ENCODE peak calls at places on chromosomes 1 and 21, in four cellular contexts. B is SK-N-SH, C is HCT116, A is K562. K is an unnamed sample.

GRCh38 chr1:26274801-26275425 is 5.0 kb upstream of the SH3BGRL3 start:
- DNase-seq in B (no peak), C (no peak), A (peak), K (no peak)

GRCh38 chr1:83998599-83999315 is at the start of gene TTLL7:
- DNase-seq in B (peak), C (no peak), A (peak), K (peak)

GRCh38 chr1:101338714-101339430 is 102.1 kb downstream of the S1PR1 start:
- DNase-seq in B (no peak), C (no peak), A (no peak), K (no peak)

GRCh38 chr1:53062731-53063591 is 948 bp downstream of the PODN start:
- DNase-seq in B (peak), C (no peak), A (no peak), K (peak)

GRCh38 chr1:181676269-181676668 is 193.0 kb downstream of the CACNA1E start:
- DNase-seq in B (peak), C (peak), A (peak), K (peak)

GRCh38 chr1:182301467-182302198 is 90.0 kb downstream of the GLUL start:
- DNase-seq in B (no peak), C (peak), A (peak), K (peak)

GRCh38 chr1:198833706-198834497 is 195.1 kb downstream of the PTPRC start:
- DNase-seq in B (no peak), C (no peak), A (no peak), K (no peak)

GRCh38 chr1:42037586-42037985 is 115.6 kb upstream of the GUCA2B start:
- DNase-seq in B (no peak), C (no peak), A (no peak), K (no peak)

GRCh38 chr21:33293811-33294216 is 27.6 kb downstream of the IL10RB start:
- DNase-seq in B (no peak), C (no peak), A (no peak), K (no peak)

GRCh38 chr1:245197911-245198379 is 43.2 kb downstream of the KIF26B start:
- DNase-seq in B (peak), C (no peak), A (no peak), K (no peak)

GRCh38 chr1:203267912-203268311 is 37.4 kb upstream of the BTG2 start:
- DNase-seq in B (no peak), C (no peak), A (no peak), K (no peak)

GRCh38 chr1:31377361-31377863 is 4.5 kb upstream of the FABP3 start:
- DNase-seq in B (no peak), C (no peak), A (no peak), K (no peak)

GRCh38 chr1:6612641-6613360 is 730 bp upstream of the PHF13 start:
- DNase-seq in B (peak), C (no peak), A (peak), K (peak)

GRCh38 chr1:161092621-161093028 is 3.3 kb upstream of the NECTIN4 start:
- DNase-seq in B (peak), C (no peak), A (no peak), K (no peak)

GRCh38 chr1:186894415-186894814 is 65.7 kb downstream of the PLA2G4A start:
- DNase-seq in B (no peak), C (no peak), A (no peak), K (no peak)

GRCh38 chr1:1207254-1207902 is 986 bp upstream of the TNFRSF18 start:
- DNase-seq in B (peak), C (no peak), A (no peak), K (peak)

DNA sequence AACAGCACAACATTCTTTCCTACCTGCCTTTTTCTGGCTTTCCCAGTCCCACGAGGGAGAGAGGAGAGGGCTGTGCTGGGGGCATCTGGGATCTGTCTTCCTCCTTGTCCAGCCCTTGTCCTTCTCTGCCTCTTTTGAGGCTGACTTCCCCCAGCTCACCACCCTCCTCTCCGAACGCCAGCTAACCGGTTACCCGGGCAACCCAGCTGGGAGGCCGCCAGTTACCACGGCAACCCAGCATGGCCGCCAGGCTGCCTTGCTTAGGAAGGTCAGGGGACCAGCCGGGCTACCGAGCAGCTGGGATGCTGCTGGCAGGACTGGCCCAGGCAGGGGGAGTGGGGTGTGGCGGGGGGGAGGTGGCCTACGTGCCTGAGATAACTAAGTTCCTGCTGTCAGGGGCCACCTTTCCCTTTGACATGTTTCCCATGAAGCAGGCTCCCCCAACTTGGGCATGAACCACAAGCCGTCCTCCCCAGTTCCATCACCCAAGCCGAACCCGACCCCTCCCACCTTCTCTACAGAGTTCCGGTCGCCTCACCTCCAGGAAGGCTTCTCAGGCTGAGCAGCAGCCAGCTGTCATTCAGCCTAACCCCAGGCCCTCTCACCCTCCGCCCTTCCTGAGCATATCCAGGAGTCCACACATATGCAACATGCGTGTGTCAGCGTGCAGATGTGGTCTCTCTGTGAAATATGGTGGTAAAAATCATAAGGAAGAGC is 8.7 kb downstream of the PLEKHA6 start:
- DNase-seq in B (peak), C (no peak), A (peak), K (peak)
- TF ChIP-seq REST in B (no peak), C (no peak), A (no peak), K (no peak)

GRCh38 chr1:158002630-158003408 is 9.4 kb downstream of the KIRREL1 start:
- DNase-seq in B (no peak), C (no peak), A (no peak), K (peak)
- H2AFZ ChIP-seq in B (no peak), C (no peak), A (no peak), K (no peak)

GRCh38 chr1:19622204-19622603 is 21.9 kb upstream of the NBL1 start:
- DNase-seq in B (no peak), C (no peak), A (no peak), K (no peak)
- H3K27ac ChIP-seq in B (no peak), C (no peak), A (no peak), K (no peak)

GRCh38 chr1:229093258-229093540 is 177.7 kb upstream of the RAB4A start:
- DNase-seq in B (no peak), C (no peak), A (no peak), K (peak)

GRCh38 chr1:229094476-229095311 is 176.2 kb upstream of the RAB4A start:
- DNase-seq in B (no peak), C (no peak), A (no peak), K (no peak)

GRCh38 chr1:229091721-229092136 is 179.2 kb upstream of the RAB4A start:
- DNase-seq in B (no peak), C (no peak), A (no peak), K (no peak)

GRCh38 chr1:229093546-229094336 is 177.2 kb upstream of the RAB4A start:
- DNase-seq in B (no peak), C (peak), A (no peak), K (peak)

DNA sequence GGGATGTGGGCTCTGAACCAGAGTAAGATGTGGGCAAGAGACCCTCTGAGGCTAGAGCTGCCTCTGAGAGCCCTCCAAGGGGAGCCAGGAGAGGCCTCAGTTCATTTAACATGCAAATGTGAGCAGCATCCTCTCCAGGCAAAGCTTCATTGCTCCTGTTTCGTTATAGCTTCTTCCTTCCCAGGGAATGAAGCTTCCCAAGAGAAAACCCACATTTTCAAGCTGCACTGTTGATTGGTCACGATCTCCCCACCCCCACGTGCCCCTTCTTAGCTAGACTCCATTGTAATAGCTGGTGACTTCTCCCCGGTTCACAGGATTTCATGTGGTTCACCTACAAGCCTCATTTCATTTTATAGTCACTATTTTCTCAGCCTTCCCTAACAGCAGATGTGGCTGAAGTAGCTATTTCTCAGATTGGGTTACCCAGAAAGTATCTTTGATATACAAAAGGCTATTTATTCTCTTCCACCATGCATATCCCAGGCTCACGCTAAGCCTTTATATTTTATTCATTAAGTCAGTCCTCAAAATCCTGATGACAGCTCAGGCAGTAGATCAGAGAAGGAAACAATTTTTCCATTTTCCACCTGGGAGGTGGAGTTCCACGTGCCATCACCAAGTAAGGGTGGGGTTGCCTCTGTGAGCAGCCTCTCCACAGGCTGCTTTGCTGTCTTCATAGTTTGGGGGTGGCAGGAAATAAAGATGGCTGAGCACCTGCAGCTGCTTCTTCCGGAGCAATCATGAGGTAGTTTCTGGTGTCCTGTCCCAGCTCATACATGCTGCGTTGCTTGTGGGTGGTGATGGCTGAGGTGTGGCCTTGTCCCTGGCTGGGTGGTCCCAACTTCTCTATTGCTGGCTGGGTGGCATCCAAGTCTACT is 178.3 kb upstream of the RAB4A start:
- DNase-seq in B (no peak), C (no peak), A (no peak), K (peak)
- TF ChIP-seq REST in B (no peak), C (no peak), A (no peak), K (no peak)

GRCh38 chr1:45755697-45756096 is 5.2 kb upstream of the IPP start:
- DNase-seq in B (no peak), C (no peak), A (no peak), K (no peak)

GRCh38 chr1:45750298-45751038 is at the start of gene IPP:
- DNase-seq in B (peak), C (peak), A (peak), K (peak)

GRCh38 chr1:45753248-45754037 is 3.0 kb upstream of the IPP start:
- DNase-seq in B (no peak), C (no peak), A (peak), K (peak)

GRCh38 chr1:45752014-45752413 is 1.6 kb upstream of the IPP start:
- DNase-seq in B (no peak), C (no peak), A (no peak), K (no peak)

GRCh38 chr1:45752441-45753052 is 2.1 kb upstream of the IPP start:
- DNase-seq in B (no peak), C (no peak), A (peak), K (no peak)
- H2AFZ ChIP-seq in B (no peak), C (peak), A (peak), K (no peak)

DNA sequence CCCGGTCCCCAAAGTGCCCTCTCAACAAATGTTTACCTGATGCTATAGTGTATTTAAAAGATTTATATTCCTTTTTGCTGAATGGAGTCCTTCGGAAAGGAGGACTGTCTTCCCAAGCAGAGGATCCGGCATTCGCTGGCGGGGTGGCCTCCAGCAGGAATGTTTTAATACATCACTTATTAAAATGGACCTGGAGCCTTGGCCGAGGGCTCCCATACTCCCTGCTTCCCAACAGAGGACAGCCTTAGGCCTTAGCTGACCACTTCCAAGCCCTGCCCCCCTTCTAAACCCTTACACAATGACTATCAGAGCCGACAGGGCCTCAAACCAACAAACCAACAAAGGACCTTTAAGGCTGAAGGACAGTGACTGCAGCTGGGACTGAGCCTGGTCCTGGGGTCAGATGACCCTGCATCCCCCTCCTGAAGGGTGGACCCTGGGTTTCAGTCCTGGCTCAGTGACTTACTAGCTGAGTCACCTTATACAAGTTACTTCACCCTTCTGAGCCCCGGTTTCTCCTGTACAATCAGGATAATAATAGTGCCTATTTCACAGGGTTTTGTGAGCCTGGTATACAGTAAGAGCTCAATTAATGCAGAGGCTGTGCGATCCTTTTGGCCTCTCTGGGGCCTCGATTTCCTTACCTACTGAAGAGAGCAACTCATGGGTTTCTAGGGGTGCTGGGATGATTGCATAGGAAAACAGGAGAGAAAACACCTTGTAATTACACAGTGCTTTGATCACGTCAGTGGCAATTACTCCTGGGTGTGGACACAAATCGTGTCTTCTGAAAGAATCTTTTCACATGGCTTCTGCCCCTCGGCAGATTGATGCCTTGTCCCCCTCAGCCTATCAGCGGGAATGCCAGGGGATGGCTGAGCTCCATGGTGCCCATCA is 5.5 kb downstream of the CAMK2N1 start:
- DNase-seq in B (no peak), C (no peak), A (no peak), K (no peak)
- H3K27ac ChIP-seq in B (no peak), C (no peak), A (no peak), K (no peak)

GRCh38 chr1:119974013-119974412 is 77.7 kb upstream of the ADAM30 start:
- DNase-seq in B (no peak), C (no peak), A (no peak), K (no peak)
- TF ChIP-seq REST in B (no peak), C (no peak), A (no peak), K (no peak)

GRCh38 chr1:222163895-222164294 is 384.0 kb downstream of the HHIPL2 start:
- DNase-seq in B (no peak), C (no peak), A (no peak), K (no peak)
- H2AFZ ChIP-seq in B (no peak), C (no peak), A (no peak), K (no peak)

DNA sequence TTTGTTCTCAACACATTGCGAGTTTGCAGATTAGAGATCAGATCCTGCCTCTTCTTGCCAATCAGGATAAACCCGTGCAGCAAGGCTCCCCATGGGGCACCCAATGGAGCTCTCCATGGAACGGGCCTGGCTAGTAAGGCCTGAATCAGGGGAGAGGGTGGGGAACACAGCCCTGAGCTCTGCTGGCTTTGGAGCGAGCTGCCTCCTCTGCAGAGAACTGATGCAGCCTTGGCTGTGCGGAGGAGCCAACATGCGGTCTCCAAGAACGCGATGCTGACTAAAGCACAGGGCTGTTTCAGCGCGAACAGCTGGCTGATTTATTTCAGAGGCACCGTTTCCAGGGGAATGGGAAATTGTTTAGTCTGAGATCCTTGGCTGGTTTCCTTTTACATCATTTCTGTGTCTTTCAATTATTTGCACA is 139.7 kb downstream of the TSEN15 start:
- DNase-seq in B (no peak), C (no peak), A (no peak), K (peak)
- H3K27ac ChIP-seq in B (no peak), C (no peak), A (no peak), K (no peak)

K was measured in GM23338.